ENCODE peak calls at places on chromosomes 5 and 9, in ten cellular contexts. O, K, I, H, S, W, Z, J, U and A are unnamed samples.

GRCh38 chr9:98031935-98032334 is 24.6 kb upstream of the NANS start:
- DNase-seq in O (peak; percentile 70), K (no peak), I (no peak), H (no peak), S (no peak), W (no peak), Z (no peak), J (no peak), U (no peak), A (no peak)

GRCh38 chr5:175652741-175653663 is 4.9 kb upstream of the HRH2 start:
- DNase-seq in O (no peak), K (no peak), I (peak; percentile 74), H (no peak), S (peak; percentile 15), W (peak; percentile 69), Z (no peak), J (no peak), U (no peak), A (no peak)

GRCh38 chr5:41356746-41357145 is 143.4 kb upstream of the C6 start:
- DNase-seq in O (no peak), K (no peak), I (no peak), H (no peak), S (no peak), W (no peak), Z (no peak), J (no peak), U (no peak), A (no peak)

GRCh38 chr9:110744753-110745522 is 76.3 kb downstream of the MUSK start:
- DNase-seq in O (peak; percentile 97), K (no peak), I (no peak), H (no peak), S (no peak), W (peak; percentile 50), Z (no peak), J (no peak), U (no peak), A (no peak)

GRCh38 chr9:96646081-96646991 is 8.8 kb downstream of the PRXL2C start:
- DNase-seq in O (peak; percentile 94), K (no peak), I (no peak), H (no peak), S (no peak), W (no peak), Z (no peak), J (no peak), U (no peak), A (no peak)

GRCh38 chr9:124852829-124853531 is at the start of gene WDR38:
- DNase-seq in O (peak; percentile 87), K (peak; percentile 81), I (peak; percentile 87), H (peak; percentile 68), S (peak; percentile 76), W (peak; percentile 84), Z (no peak), J (peak; percentile 96), U (peak; percentile 78), A (peak; percentile 85)

GRCh38 chr5:93404246-93404645 is 176.8 kb downstream of the NR2F1-AS1 start:
- DNase-seq in O (no peak), K (no peak), I (no peak), H (no peak), S (no peak), W (no peak), Z (no peak), J (no peak), U (no peak), A (no peak)

GRCh38 chr9:120187758-120188157 is 392.2 kb downstream of the CDK5RAP2 start:
- DNase-seq in O (no peak), K (peak; percentile 74), I (no peak), H (no peak), S (no peak), W (no peak), Z (no peak), J (no peak), U (no peak), A (no peak)

GRCh38 chr5:57488308-57488955 is 5.8 kb upstream of the ACTBL2 start:
- DNase-seq in O (peak; percentile 73), K (no peak), I (no peak), H (no peak), S (no peak), W (no peak), Z (no peak), J (no peak), U (no peak), A (no peak)

GRCh38 chr5:155727512-155728145 is 599.3 kb upstream of the SGCD start:
- DNase-seq in O (peak; percentile 18), K (no peak), I (no peak), H (no peak), S (no peak), W (no peak), Z (no peak), J (no peak), U (peak; percentile 4), A (peak; percentile 36)

GRCh38 chr5:174920906-174921550 is 196.6 kb downstream of the MSX2 start:
- DNase-seq in O (peak; percentile 9), K (no peak), I (no peak), H (no peak), S (no peak), W (no peak), Z (no peak), J (peak; percentile 75), U (no peak), A (no peak)

GRCh38 chr9:38026021-38026809 is 42.8 kb downstream of the SHB start:
- DNase-seq in O (peak; percentile 95), K (peak; percentile 52), I (no peak), H (no peak), S (no peak), W (no peak), Z (no peak), J (no peak), U (no peak), A (no peak)

GRCh38 chr5:110665184-110665726 is 61.2 kb downstream of the TMEM232 start:
- DNase-seq in O (no peak), K (no peak), I (no peak), H (no peak), S (no peak), W (no peak), Z (no peak), J (no peak), U (no peak), A (no peak)

GRCh38 chr9:109499631-109500120 is 1.6 kb upstream of the PTPN3 start:
- DNase-seq in O (peak; percentile 53), K (peak; percentile 81), I (no peak), H (peak; percentile 61), S (peak; percentile 72), W (peak; percentile 68), Z (no peak), J (peak; percentile 89), U (peak; percentile 30), A (peak; percentile 79)

GRCh38 chr5:136802382-136802781 is 437.0 kb upstream of the TRPC7 start:
- DNase-seq in O (peak; percentile 58), K (no peak), I (no peak), H (no peak), S (no peak), W (no peak), Z (no peak), J (no peak), U (peak; percentile 3), A (no peak)

GRCh38 chr5:122101636-122102285 is 23.7 kb upstream of the LOX start:
- DNase-seq in O (peak; percentile 86), K (no peak), I (no peak), H (peak; percentile 48), S (no peak), W (no peak), Z (no peak), J (no peak), U (no peak), A (no peak)

GRCh38 chr9:134553061-134553891 is 88.3 kb upstream of the COL5A1 start:
- DNase-seq in O (no peak), K (no peak), I (no peak), H (no peak), S (no peak), W (no peak), Z (no peak), J (no peak), U (no peak), A (peak; percentile 39)

DNA sequence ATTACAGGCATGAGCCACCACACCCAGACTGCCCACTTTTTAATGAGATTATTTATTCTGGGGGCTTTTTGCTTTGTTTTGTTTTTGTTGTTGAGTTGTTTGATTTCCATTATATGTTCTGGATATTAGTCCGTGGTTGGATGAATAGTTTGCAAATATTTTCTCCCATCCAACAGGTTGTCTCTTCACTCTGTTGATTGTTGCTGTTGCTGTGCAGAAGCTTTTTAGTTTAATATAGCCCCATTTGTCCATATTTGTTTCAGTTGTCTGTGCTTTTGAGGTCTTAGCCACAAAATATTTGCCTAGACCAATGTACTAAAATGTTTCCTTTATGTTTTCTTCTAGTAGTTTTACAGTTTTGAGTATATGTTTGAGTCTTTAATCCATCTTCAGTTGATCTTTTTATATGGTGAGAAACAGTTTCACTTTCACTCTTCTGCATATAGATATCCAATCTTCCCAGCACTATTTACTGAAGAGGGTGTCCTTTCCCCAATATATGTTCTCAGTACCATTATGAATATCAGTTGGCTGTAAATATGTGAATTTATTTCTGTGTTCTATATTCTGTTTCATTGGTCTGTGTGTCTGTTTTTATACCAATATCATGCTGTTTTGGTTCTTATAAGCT is 30.2 kb upstream of the TBCA start:
- DNase-seq in O (peak; percentile 5), K (no peak), I (no peak), H (peak; percentile 19), S (no peak), W (no peak), Z (no peak), J (no peak), U (no peak), A (no peak)
- H3K4me1 ChIP-seq in O (no peaks in the 10 kb centered on the region), K (no peaks in the 10 kb centered on the region), I (no peaks in the 10 kb centered on the region), H (no peaks in the 10 kb centered on the region), S (no peaks in the 10 kb centered on the region), W (no peaks in the 10 kb centered on the region), Z (no peaks in the 10 kb centered on the region), J (no peaks in the 10 kb centered on the region), U (no peaks in the 10 kb centered on the region), A (no peaks in the 10 kb centered on the region)

GRCh38 chr5:109160468-109160867 is 249.3 kb downstream of the PJA2 start:
- DNase-seq in O (no peak), K (no peak), I (no peak), H (no peak), S (no peak), W (no peak), Z (no peak), J (no peak), U (no peak), A (no peak)
- H3K4me1 ChIP-seq in O (peaks cover 9% of the 10 kb centered on the region), K (no peaks in the 10 kb centered on the region), I (no peaks in the 10 kb centered on the region), H (no peaks in the 10 kb centered on the region), S (no peaks in the 10 kb centered on the region), W (no peaks in the 10 kb centered on the region), Z (no peaks in the 10 kb centered on the region), J (no peaks in the 10 kb centered on the region), U (no peaks in the 10 kb centered on the region), A (no peaks in the 10 kb centered on the region)

GRCh38 chr5:143036146-143036927 is 266.2 kb downstream of the ARHGAP26 start:
- DNase-seq in O (no peak), K (no peak), I (no peak), H (no peak), S (no peak), W (no peak), Z (no peak), J (no peak), U (no peak), A (no peak)
- H3K4me1 ChIP-seq in O (peaks cover 5% of the 10 kb centered on the region), K (no peaks in the 10 kb centered on the region), I (peaks cover 1% of the 10 kb centered on the region), H (peaks cover 2% of the 10 kb centered on the region), S (no peaks in the 10 kb centered on the region), W (no peaks in the 10 kb centered on the region), Z (no peaks in the 10 kb centered on the region), J (no peaks in the 10 kb centered on the region), U (peaks cover 11% of the 10 kb centered on the region), A (no peaks in the 10 kb centered on the region)

DNA sequence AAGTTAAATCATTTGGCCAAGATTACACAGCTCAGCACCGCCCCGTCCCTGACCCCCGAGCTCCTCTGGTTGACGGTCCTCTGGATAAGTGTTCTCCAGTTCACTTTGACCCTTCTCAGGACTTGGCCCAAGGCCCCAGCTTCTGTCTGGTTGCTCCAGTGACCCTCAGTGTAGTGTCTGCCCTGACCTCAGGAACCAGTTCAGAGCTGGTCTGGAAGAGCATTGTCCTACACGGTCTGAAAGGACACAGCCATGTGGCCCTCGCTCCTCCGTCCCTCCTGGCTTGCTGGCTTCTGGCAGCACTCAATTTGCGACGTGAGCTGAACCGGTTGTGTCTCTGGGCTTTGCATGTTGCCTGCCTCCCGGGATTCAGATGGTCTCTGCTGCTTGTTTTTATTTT is 71.9 kb downstream of the PPARGC1B start:
- DNase-seq in O (no peak), K (no peak), I (no peak), H (no peak), S (no peak), W (no peak), Z (no peak), J (no peak), U (no peak), A (no peak)
- H3K4me1 ChIP-seq in O (peaks cover 18% of the 10 kb centered on the region), K (peaks cover 34% of the 10 kb centered on the region), I (no peaks in the 10 kb centered on the region), H (peaks cover 3% of the 10 kb centered on the region), S (peaks cover 67% of the 10 kb centered on the region), W (peaks cover 58% of the 10 kb centered on the region), Z (peaks cover 30% of the 10 kb centered on the region), J (peaks cover 26% of the 10 kb centered on the region), U (peaks cover 7% of the 10 kb centered on the region), A (peaks cover 20% of the 10 kb centered on the region)